ENCODE peak calls at places on chromosomes 2 and 18, in six cellular contexts. V, N, P, C, J and D are unnamed samples.

GRCh38 chr2:7673843-7674242 is 756.6 kb downstream of the RNF144A start:
- DNase-seq in V (no peak), N (no peak), P (no peak), C (no peak), J (no peak), D (no peak)

GRCh38 chr2:157959249-157959648 is 83.1 kb upstream of the ACVR1 start:
- DNase-seq in V (no peak), N (no peak), P (no peak), C (no peak), J (no peak), D (no peak)

GRCh38 chr2:238761802-238762373 is 86.0 kb upstream of the TWIST2 start:
- DNase-seq in V (no peak), N (no peak), P (no peak), C (no peak), J (no peak), D (no peak)

GRCh38 chr2:188244383-188244782 is 47.3 kb upstream of the GULP1 start:
- DNase-seq in V (no peak), N (no peak), P (no peak), C (no peak), J (no peak), D (no peak)

GRCh38 chr18:74724186-74724585 is 126.5 kb downstream of the ZNF407 start:
- DNase-seq in V (no peak), N (no peak), P (no peak), C (no peak), J (no peak), D (no peak)

GRCh38 chr2:8669157-8669852 is 12.6 kb upstream of the ID2 start:
- DNase-seq in V (no peak), N (no peak), P (no peak), C (no peak), J (no peak), D (no peak)

GRCh38 chr18:76412818-76413565 is 82.0 kb downstream of the ZNF516 start:
- DNase-seq in V (no peak), N (no peak), P (no peak), C (peak), J (no peak), D (no peak)

GRCh38 chr2:96856776-96857673 is 791 bp downstream of the ANKRD39 start:
- DNase-seq in V (no peak), N (peak), P (no peak), C (no peak), J (no peak), D (no peak)

GRCh38 chr2:47336259-47337238 is 66.4 kb upstream of the MSH2 start:
- DNase-seq in V (no peak), N (peak), P (no peak), C (no peak), J (no peak), D (no peak)

GRCh38 chr2:23824777-23825212 is 102.1 kb downstream of the ATAD2B start:
- DNase-seq in V (no peak), N (no peak), P (peak), C (no peak), J (no peak), D (no peak)

GRCh38 chr2:165762723-165763122 is 31.3 kb downstream of the GALNT3 start:
- DNase-seq in V (no peak), N (no peak), P (no peak), C (no peak), J (no peak), D (no peak)

GRCh38 chr2:187514930-187515329 is 39.3 kb downstream of the TFPI start:
- DNase-seq in V (no peak), N (no peak), P (no peak), C (no peak), J (no peak), D (no peak)

GRCh38 chr2:211756266-211756665 is 782.3 kb downstream of the ERBB4 start:
- DNase-seq in V (no peak), N (no peak), P (no peak), C (no peak), J (no peak), D (no peak)

GRCh38 chr2:214987261-214987660 is 151.2 kb downstream of the ABCA12 start:
- DNase-seq in V (no peak), N (no peak), P (no peak), C (no peak), J (no peak), D (no peak)

GRCh38 chr2:161415041-161415440 is 1.1 kb upstream of the TBR1 start:
- DNase-seq in V (no peak), N (no peak), P (no peak), C (no peak), J (no peak), D (no peak)

GRCh38 chr2:9673914-9674481 is 43.2 kb upstream of the YWHAQ start:
- DNase-seq in V (no peak), N (no peak), P (no peak), C (no peak), J (no peak), D (no peak)

GRCh38 chr2:168155036-168155435 is 92.4 kb downstream of the STK39 start:
- DNase-seq in V (no peak), N (no peak), P (no peak), C (no peak), J (no peak), D (no peak)

GRCh38 chr2:131365452-131365851 is 1.5 kb upstream of the RAB6D start:
- DNase-seq in V (no peak), N (no peak), P (no peak), C (no peak), J (no peak), D (no peak)

GRCh38 chr2:73257425-73258125 is 23.5 kb downstream of the CCT7 start:
- DNase-seq in V (no peak), N (peak), P (no peak), C (no peak), J (no peak), D (no peak)

GRCh38 chr18:10953672-10954071 is 195.7 kb downstream of the PIEZO2 start:
- DNase-seq in V (no peak), N (no peak), P (no peak), C (no peak), J (no peak), D (no peak)

GRCh38 chr2:240821429-240821778 is 1.4 kb upstream of the KIF1A start:
- DNase-seq in V (no peak), N (no peak), P (no peak), C (no peak), J (no peak), D (no peak)

GRCh38 chr18:70359071-70359470 is 70.2 kb downstream of the SOCS6 start:
- DNase-seq in V (no peak), N (no peak), P (no peak), C (no peak), J (no peak), D (no peak)

GRCh38 chr18:36312806-36313395 is 15.4 kb downstream of the FHOD3 start:
- DNase-seq in V (no peak), N (no peak), P (no peak), C (peak), J (no peak), D (no peak)

GRCh38 chr2:190663839-190664238 is 15.0 kb downstream of the NAB1 start:
- DNase-seq in V (no peak), N (no peak), P (no peak), C (no peak), J (no peak), D (no peak)

GRCh38 chr2:236169741-236170654 is 1.8 kb upstream of the GBX2 start:
- DNase-seq in V (no peak), N (no peak), P (no peak), C (no peak), J (no peak), D (no peak)

GRCh38 chr2:229910832-229911412 is 10.9 kb downstream of the TRIP12 start:
- DNase-seq in V (no peak), N (no peak), P (no peak), C (no peak), J (no peak), D (no peak)

GRCh38 chr2:27723372-27724144 is 48.0 kb upstream of the MRPL33 start:
- DNase-seq in V (no peak), N (no peak), P (peak), C (no peak), J (no peak), D (no peak)

GRCh38 chr2:34188464-34188863 is 589.4 kb upstream of the FAM98A start:
- DNase-seq in V (no peak), N (no peak), P (no peak), C (no peak), J (no peak), D (no peak)

GRCh38 chr2:10762651-10763460 is 41.4 kb downstream of the ATP6V1C2 start:
- DNase-seq in V (no peak), N (no peak), P (no peak), C (no peak), J (no peak), D (no peak)

GRCh38 chr2:3633089-3633981 is 24.7 kb upstream of the ALLC start:
- DNase-seq in V (no peak), N (no peak), P (no peak), C (peak), J (no peak), D (no peak)

GRCh38 chr2:170258382-170258781 is 80.4 kb downstream of the MYO3B start:
- DNase-seq in V (no peak), N (no peak), P (no peak), C (no peak), J (no peak), D (no peak)